ENCODE peak calls at places on chromosomes 12 and 14, in six cellular contexts. One of them, this sample, is unnamed.

GRCh38 chr14:87656315-87656714 is 336.7 kb downstream of the GALC start:
- DNase-seq in GM12878: no peak
- DNase-seq in uterus: no peak
- DNase-seq in Peyer's patch: no peak
- DNase-seq in hepatocyte: no peak
- DNase-seq in transverse colon: no peak
- DNase-seq in this sample: no peak

GRCh38 chr12:12899530-12900380 is 8.4 kb downstream of the GPRC5A start:
- DNase-seq in GM12878: no peak
- DNase-seq in uterus: peak; percentile 71
- DNase-seq in Peyer's patch: no peak
- DNase-seq in hepatocyte: peak; percentile 80
- DNase-seq in transverse colon: no peak
- DNase-seq in this sample: no peak

GRCh38 chr12:14384783-14385638 is 19.5 kb downstream of the ATF7IP start:
- DNase-seq in GM12878: peak; percentile 92
- DNase-seq in uterus: peak; percentile 30
- DNase-seq in Peyer's patch: peak; percentile 75
- DNase-seq in hepatocyte: peak; percentile 75
- DNase-seq in transverse colon: peak; percentile 54
- DNase-seq in this sample: peak; percentile 70

GRCh38 chr12:6279631-6280030 is 30.9 kb upstream of the PLEKHG6 start:
- DNase-seq in GM12878: no peak
- DNase-seq in uterus: no peak
- DNase-seq in Peyer's patch: peak; percentile 38
- DNase-seq in hepatocyte: no peak
- DNase-seq in transverse colon: no peak
- DNase-seq in this sample: no peak

GRCh38 chr12:52005218-52005902 is 1.4 kb upstream of the TAMALIN start:
- DNase-seq in GM12878: no peak
- DNase-seq in uterus: no peak
- DNase-seq in Peyer's patch: no peak
- DNase-seq in hepatocyte: no peak
- DNase-seq in transverse colon: no peak
- DNase-seq in this sample: no peak

GRCh38 chr12:14853966-14854365 is 10.6 kb upstream of the ART4 start:
- DNase-seq in GM12878: no peak
- DNase-seq in uterus: no peak
- DNase-seq in Peyer's patch: no peak
- DNase-seq in hepatocyte: no peak
- DNase-seq in transverse colon: no peak
- DNase-seq in this sample: no peak

GRCh38 chr12:8996682-8997405 is 7.5 kb downstream of the KLRG1 start:
- DNase-seq in GM12878: peak; percentile 77
- DNase-seq in uterus: no peak
- DNase-seq in Peyer's patch: no peak
- DNase-seq in hepatocyte: peak; percentile 49
- DNase-seq in transverse colon: no peak
- DNase-seq in this sample: peak; percentile 16

GRCh38 chr14:41663478-41663845 is 56.8 kb downstream of the LRFN5 start:
- DNase-seq in GM12878: no peak
- DNase-seq in uterus: no peak
- DNase-seq in Peyer's patch: no peak
- DNase-seq in hepatocyte: no peak
- DNase-seq in transverse colon: no peak
- DNase-seq in this sample: peak; percentile 6

GRCh38 chr12:29429999-29430698 is 49.2 kb upstream of the ERGIC2 start:
- DNase-seq in GM12878: no peak
- DNase-seq in uterus: no peak
- DNase-seq in Peyer's patch: no peak
- DNase-seq in hepatocyte: no peak
- DNase-seq in transverse colon: no peak
- DNase-seq in this sample: no peak

GRCh38 chr14:54267172-54267571 is 129.6 kb upstream of the CDKN3 start:
- DNase-seq in GM12878: peak; percentile 58
- DNase-seq in uterus: no peak
- DNase-seq in Peyer's patch: no peak
- DNase-seq in hepatocyte: no peak
- DNase-seq in transverse colon: no peak
- DNase-seq in this sample: no peak

GRCh38 chr12:13024151-13024946 is 19.8 kb upstream of the FAM234B start:
- DNase-seq in GM12878: no peak
- DNase-seq in uterus: no peak
- DNase-seq in Peyer's patch: peak; percentile 76
- DNase-seq in hepatocyte: peak; percentile 43
- DNase-seq in transverse colon: peak; percentile 33
- DNase-seq in this sample: no peak

GRCh38 chr14:33542338-33543290 is 408.3 kb downstream of the EGLN3 start:
- DNase-seq in GM12878: no peak
- DNase-seq in uterus: no peak
- DNase-seq in Peyer's patch: no peak
- DNase-seq in hepatocyte: no peak
- DNase-seq in transverse colon: no peak
- DNase-seq in this sample: no peak

GRCh38 chr12:129776977-129777667 is 126.7 kb downstream of the TMEM132D start:
- DNase-seq in GM12878: no peak
- DNase-seq in uterus: no peak
- DNase-seq in Peyer's patch: no peak
- DNase-seq in hepatocyte: no peak
- DNase-seq in transverse colon: no peak
- DNase-seq in this sample: no peak

GRCh38 chr12:54882074-54882473 is 27.8 kb downstream of the MUCL1 start:
- DNase-seq in GM12878: no peak
- DNase-seq in uterus: no peak
- DNase-seq in Peyer's patch: no peak
- DNase-seq in hepatocyte: no peak
- DNase-seq in transverse colon: no peak
- DNase-seq in this sample: no peak

GRCh38 chr14:22981090-22982012 is 1.0 kb downstream of the AJUBA start:
- DNase-seq in GM12878: no peak
- DNase-seq in uterus: no peak
- DNase-seq in Peyer's patch: no peak
- DNase-seq in hepatocyte: peak; percentile 60
- DNase-seq in transverse colon: no peak
- DNase-seq in this sample: peak; percentile 25

GRCh38 chr12:26658991-26659390 is 174.0 kb downstream of the ITPR2 start:
- DNase-seq in GM12878: no peak
- DNase-seq in uterus: no peak
- DNase-seq in Peyer's patch: no peak
- DNase-seq in hepatocyte: no peak
- DNase-seq in transverse colon: no peak
- DNase-seq in this sample: no peak

GRCh38 chr14:90828642-90829487 is 12.6 kb upstream of the TTC7B start:
- DNase-seq in GM12878: no peak
- DNase-seq in uterus: no peak
- DNase-seq in Peyer's patch: peak; percentile 57
- DNase-seq in hepatocyte: no peak
- DNase-seq in transverse colon: peak; percentile 33
- DNase-seq in this sample: no peak

GRCh38 chr12:25957898-25958253 is 606 bp upstream of the RASSF8 start:
- DNase-seq in GM12878: no peak
- DNase-seq in uterus: peak; percentile 42
- DNase-seq in Peyer's patch: no peak
- DNase-seq in hepatocyte: no peak
- DNase-seq in transverse colon: no peak
- DNase-seq in this sample: no peak

GRCh38 chr12:24042651-24043050 is 93.2 kb upstream of the SOX5 start:
- DNase-seq in GM12878: no peak
- DNase-seq in uterus: no peak
- DNase-seq in Peyer's patch: no peak
- DNase-seq in hepatocyte: no peak
- DNase-seq in transverse colon: no peak
- DNase-seq in this sample: no peak

GRCh38 chr12:82874935-82875334 is 188.2 kb downstream of the TMTC2 start:
- DNase-seq in GM12878: no peak
- DNase-seq in uterus: no peak
- DNase-seq in Peyer's patch: no peak
- DNase-seq in hepatocyte: peak; percentile 36
- DNase-seq in transverse colon: no peak
- DNase-seq in this sample: peak; percentile 49

GRCh38 chr12:120853188-120853587 is 51.0 kb downstream of the SPPL3 start:
- DNase-seq in GM12878: no peak
- DNase-seq in uterus: no peak
- DNase-seq in Peyer's patch: no peak
- DNase-seq in hepatocyte: no peak
- DNase-seq in transverse colon: no peak
- DNase-seq in this sample: no peak

GRCh38 chr12:109872-110271 is 43.3 kb downstream of the IQSEC3 start:
- DNase-seq in GM12878: no peak
- DNase-seq in uterus: no peak
- DNase-seq in Peyer's patch: no peak
- DNase-seq in hepatocyte: no peak
- DNase-seq in transverse colon: no peak
- DNase-seq in this sample: peak; percentile 10

GRCh38 chr14:90409209-90409730 is 12.4 kb downstream of the CALM1 start:
- DNase-seq in GM12878: no peak
- DNase-seq in uterus: peak; percentile 78
- DNase-seq in Peyer's patch: no peak
- DNase-seq in hepatocyte: peak; percentile 52
- DNase-seq in transverse colon: peak; percentile 39
- DNase-seq in this sample: peak; percentile 92

GRCh38 chr12:24960222-24960855 is 11.4 kb upstream of the BCAT1 start:
- DNase-seq in GM12878: peak; percentile 56
- DNase-seq in uterus: no peak
- DNase-seq in Peyer's patch: peak; percentile 50
- DNase-seq in hepatocyte: peak; percentile 50
- DNase-seq in transverse colon: peak; percentile 20
- DNase-seq in this sample: peak; percentile 28

GRCh38 chr14:19993438-19993837 is 8.5 kb upstream of the OR4Q2 start:
- DNase-seq in GM12878: no peak
- DNase-seq in uterus: no peak
- DNase-seq in Peyer's patch: no peak
- DNase-seq in hepatocyte: no peak
- DNase-seq in transverse colon: no peak
- DNase-seq in this sample: no peak

GRCh38 chr14:79920180-79920579 is 291.1 kb downstream of the DIO2 start:
- DNase-seq in GM12878: no peak
- DNase-seq in uterus: no peak
- DNase-seq in Peyer's patch: no peak
- DNase-seq in hepatocyte: no peak
- DNase-seq in transverse colon: no peak
- DNase-seq in this sample: no peak

DNA sequence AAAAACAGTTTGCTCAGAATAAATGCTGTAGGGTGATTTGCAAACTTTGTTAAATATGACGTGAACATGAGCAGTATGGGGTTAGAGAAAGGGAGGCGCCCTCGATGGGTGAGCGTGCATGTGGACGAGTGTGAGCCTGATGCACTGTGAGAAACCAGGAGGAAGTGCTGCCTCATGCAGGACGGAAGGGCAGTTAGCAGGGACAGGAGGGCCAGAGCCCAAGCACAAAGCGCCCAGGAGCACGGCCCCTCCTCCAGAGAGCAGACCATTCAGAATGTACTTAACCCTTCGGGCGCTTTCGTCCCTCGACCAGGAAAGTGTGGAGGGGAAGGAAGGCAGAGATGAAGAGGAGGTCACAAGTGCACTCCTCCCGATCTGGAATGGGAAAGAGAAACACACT is 44.9 kb downstream of the TCHP start:
- DNase-seq in GM12878: no peak
- DNase-seq in uterus: no peak
- DNase-seq in Peyer's patch: no peak
- DNase-seq in hepatocyte: no peak
- DNase-seq in transverse colon: no peak
- DNase-seq in this sample: peak; percentile 36
- H3K27ac ChIP-seq in GM12878: no peak overlapping the region
- H3K27ac ChIP-seq in uterus: no peak overlapping the region
- H3K27ac ChIP-seq in Peyer's patch: no peak overlapping the region
- H3K27ac ChIP-seq in hepatocyte: no peak overlapping the region
- H3K27ac ChIP-seq in transverse colon: peak overlapping the region; percentile 17
- H3K27ac ChIP-seq in this sample: peak overlapping the region; percentile 25

DNA sequence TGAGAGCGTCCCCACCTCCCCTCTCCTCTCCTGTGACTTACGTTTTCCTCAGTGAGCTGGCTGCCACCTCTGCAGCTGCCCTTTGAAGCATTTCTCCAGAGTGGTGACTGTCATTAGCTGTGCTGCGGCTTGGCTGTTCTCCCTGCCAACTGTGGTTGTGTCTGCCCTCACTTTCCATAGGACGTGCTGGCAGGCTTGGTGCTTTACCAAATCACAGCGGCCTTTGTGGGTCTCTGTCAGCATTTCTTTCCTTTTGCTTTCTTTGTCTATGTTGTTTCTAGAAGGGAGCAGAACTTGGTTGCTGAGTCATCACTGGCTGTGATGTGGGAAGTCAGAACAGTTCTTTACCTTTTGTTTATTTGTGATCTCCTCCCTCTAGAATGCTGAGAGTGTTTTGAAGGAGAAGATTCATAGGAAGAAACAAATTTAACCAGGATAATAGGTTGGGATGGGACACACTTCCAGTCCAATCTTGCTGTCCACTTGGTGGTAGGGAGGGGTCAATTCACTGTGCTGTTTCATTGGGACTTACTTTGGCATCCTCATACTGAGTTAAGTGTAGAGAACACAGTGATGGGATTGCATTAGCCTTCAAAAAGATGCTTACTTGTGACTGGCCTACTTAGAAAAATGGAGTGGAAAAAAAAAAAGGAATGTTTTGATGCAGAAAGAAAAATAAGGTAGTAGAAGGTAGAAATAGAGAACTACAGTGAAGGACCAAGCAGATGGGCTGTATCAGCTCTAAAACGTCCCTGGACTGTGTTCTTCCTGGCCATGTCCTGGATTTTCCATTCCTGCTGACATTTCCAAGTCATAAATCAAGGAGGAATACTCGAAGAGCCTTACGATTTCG is 88.3 kb downstream of the TMX1 start:
- DNase-seq in GM12878: no peak
- DNase-seq in uterus: peak; percentile 67
- DNase-seq in Peyer's patch: no peak
- DNase-seq in hepatocyte: no peak
- DNase-seq in transverse colon: no peak
- DNase-seq in this sample: peak; percentile 56
- H3K4me3 ChIP-seq in GM12878: no peak overlapping the region
- H3K4me3 ChIP-seq in uterus: no peak overlapping the region
- H3K4me3 ChIP-seq in Peyer's patch: no peak overlapping the region
- H3K4me3 ChIP-seq in hepatocyte: no peak overlapping the region
- H3K4me3 ChIP-seq in transverse colon: no peak overlapping the region
- H3K4me3 ChIP-seq in this sample: no peak overlapping the region

GRCh38 chr12:132417741-132418140 is 72.2 kb upstream of the FBRSL1 start:
- DNase-seq in GM12878: no peak
- DNase-seq in uterus: no peak
- DNase-seq in Peyer's patch: no peak
- DNase-seq in hepatocyte: no peak
- DNase-seq in transverse colon: no peak
- DNase-seq in this sample: no peak
- H3K27me3 ChIP-seq in GM12878: no peaks in the 10 kb centered on the region
- H3K27me3 ChIP-seq in uterus: no peaks in the 10 kb centered on the region
- H3K27me3 ChIP-seq in Peyer's patch: peaks cover 9% of the 10 kb centered on the region
- H3K27me3 ChIP-seq in hepatocyte: peaks cover 40% of the 10 kb centered on the region
- H3K27me3 ChIP-seq in transverse colon: peaks cover 77% of the 10 kb centered on the region
- H3K27me3 ChIP-seq in this sample: peaks cover 63% of the 10 kb centered on the region

GRCh38 chr12:89333564-89334252 is 18.6 kb downstream of the DUSP6 start:
- DNase-seq in GM12878: no peak
- DNase-seq in uterus: no peak
- DNase-seq in Peyer's patch: no peak
- DNase-seq in hepatocyte: peak; percentile 16
- DNase-seq in transverse colon: peak; percentile 49
- DNase-seq in this sample: no peak

GRCh38 chr12:89339531-89339930 is 12.8 kb downstream of the DUSP6 start:
- DNase-seq in GM12878: no peak
- DNase-seq in uterus: no peak
- DNase-seq in Peyer's patch: no peak
- DNase-seq in hepatocyte: no peak
- DNase-seq in transverse colon: no peak
- DNase-seq in this sample: no peak

GRCh38 chr12:89335452-89336244 is 16.7 kb downstream of the DUSP6 start:
- DNase-seq in GM12878: no peak
- DNase-seq in uterus: no peak
- DNase-seq in Peyer's patch: no peak
- DNase-seq in hepatocyte: no peak
- DNase-seq in transverse colon: no peak
- DNase-seq in this sample: no peak

GRCh38 chr12:89334770-89335169 is 17.5 kb downstream of the DUSP6 start:
- DNase-seq in GM12878: no peak
- DNase-seq in uterus: no peak
- DNase-seq in Peyer's patch: no peak
- DNase-seq in hepatocyte: no peak
- DNase-seq in transverse colon: no peak
- DNase-seq in this sample: peak; percentile 61
- H3K27ac ChIP-seq in GM12878: no peak overlapping the region
- H3K27ac ChIP-seq in uterus: no peak overlapping the region
- H3K27ac ChIP-seq in Peyer's patch: no peak overlapping the region
- H3K27ac ChIP-seq in hepatocyte: no peak overlapping the region
- H3K27ac ChIP-seq in transverse colon: no peak overlapping the region
- H3K27ac ChIP-seq in this sample: peak overlapping the region; percentile 76

This sample was measured in cardiac muscle cell.